ENCODE peak calls at places on chromosomes 2 and 18, in eight cellular contexts. R, N, O, D, V, A, F and J are unnamed samples.

GRCh38 chr2:143468341-143468888 is 339.2 kb downstream of the ARHGAP15 start:
- DNase-seq in R (no peak), N (no peak), O (no peak), D (no peak), V (no peak), A (no peak), F (no peak), J (no peak)

GRCh38 chr2:109178974-109179373 is 50.0 kb downstream of the SH3RF3 start:
- DNase-seq in R (no peak), N (no peak), O (no peak), D (no peak), V (no peak), A (no peak), F (no peak), J (no peak)

GRCh38 chr2:26757873-26758789 is 6.0 kb upstream of the SLC35F6 start:
- DNase-seq in R (no peak), N (no peak), O (peak), D (no peak), V (no peak), A (peak), F (no peak), J (peak)

GRCh38 chr2:112045446-112046014 is 9.5 kb upstream of the TMEM87B start:
- DNase-seq in R (no peak), N (no peak), O (no peak), D (no peak), V (no peak), A (no peak), F (no peak), J (no peak)

GRCh38 chr2:120921457-120921856 is 185.8 kb downstream of the GLI2 start:
- DNase-seq in R (no peak), N (no peak), O (no peak), D (no peak), V (no peak), A (no peak), F (no peak), J (no peak)

GRCh38 chr2:181998045-181998444 is 12.4 kb downstream of the PPP1R1C start:
- DNase-seq in R (no peak), N (no peak), O (no peak), D (no peak), V (no peak), A (no peak), F (no peak), J (no peak)

GRCh38 chr2:197092431-197092830 is 165.9 kb upstream of the PGAP1 start:
- DNase-seq in R (no peak), N (peak), O (peak), D (no peak), V (no peak), A (peak), F (no peak), J (no peak)

GRCh38 chr2:54432181-54433020 is 23.7 kb upstream of the SPTBN1 start:
- DNase-seq in R (no peak), N (no peak), O (no peak), D (peak), V (no peak), A (no peak), F (no peak), J (no peak)

GRCh38 chr18:74281011-74281638 is 10.6 kb downstream of the CYB5A start:
- DNase-seq in R (no peak), N (no peak), O (no peak), D (no peak), V (no peak), A (no peak), F (no peak), J (no peak)

GRCh38 chr2:57809230-57809629 is 237.4 kb upstream of the VRK2 start:
- DNase-seq in R (no peak), N (no peak), O (no peak), D (no peak), V (no peak), A (no peak), F (no peak), J (no peak)

GRCh38 chr2:51013060-51013746 is 18.7 kb downstream of the NRXN1 start:
- DNase-seq in R (no peak), N (peak), O (no peak), D (peak), V (no peak), A (no peak), F (no peak), J (no peak)

GRCh38 chr2:114699423-114699944 is 257.0 kb downstream of the DPP10 start:
- DNase-seq in R (no peak), N (no peak), O (no peak), D (no peak), V (no peak), A (no peak), F (no peak), J (no peak)

GRCh38 chr2:100239513-100240210 is 82.6 kb downstream of the LONRF2 start:
- DNase-seq in R (no peak), N (no peak), O (no peak), D (no peak), V (no peak), A (no peak), F (no peak), J (no peak)

GRCh38 chr2:1556776-1557466 is 143.7 kb downstream of the TPO start:
- DNase-seq in R (no peak), N (no peak), O (no peak), D (no peak), V (no peak), A (peak), F (no peak), J (peak)

GRCh38 chr2:142325870-142326269 is 195.1 kb upstream of the LRP1B start:
- DNase-seq in R (no peak), N (peak), O (no peak), D (no peak), V (no peak), A (no peak), F (no peak), J (no peak)

GRCh38 chr2:40809156-40809555 is 357.3 kb upstream of the SLC8A1 start:
- DNase-seq in R (no peak), N (no peak), O (no peak), D (no peak), V (no peak), A (no peak), F (no peak), J (no peak)

GRCh38 chr2:31704561-31705212 is 123.9 kb upstream of the SRD5A2 start:
- DNase-seq in R (no peak), N (no peak), O (no peak), D (no peak), V (no peak), A (no peak), F (no peak), J (no peak)

GRCh38 chr18:37567994-37568359 is 2.4 kb upstream of the CELF4 start:
- DNase-seq in R (no peak), N (no peak), O (no peak), D (no peak), V (no peak), A (no peak), F (no peak), J (no peak)

GRCh38 chr18:59627414-59627813 is 69.8 kb downstream of the CCBE1 start:
- DNase-seq in R (no peak), N (no peak), O (no peak), D (no peak), V (no peak), A (no peak), F (no peak), J (no peak)

GRCh38 chr18:63253428-63254372 is 65.9 kb downstream of the BCL2 start:
- DNase-seq in R (no peak), N (no peak), O (no peak), D (no peak), V (no peak), A (no peak), F (no peak), J (peak)

GRCh38 chr2:46704593-46704992 is 211.0 kb downstream of the MCFD2 start:
- DNase-seq in R (no peak), N (no peak), O (no peak), D (no peak), V (no peak), A (no peak), F (no peak), J (no peak)

GRCh38 chr18:49399003-49399402 is 61.4 kb downstream of the DYM start:
- DNase-seq in R (no peak), N (no peak), O (no peak), D (no peak), V (no peak), A (no peak), F (no peak), J (peak)

GRCh38 chr2:173109253-173110188 is 33.9 kb downstream of the MAP3K20 start:
- DNase-seq in R (no peak), N (no peak), O (peak), D (no peak), V (no peak), A (peak), F (no peak), J (peak)

GRCh38 chr2:241505086-241505780 is 3.2 kb downstream of the STK25 start:
- DNase-seq in R (no peak), N (no peak), O (no peak), D (no peak), V (no peak), A (no peak), F (no peak), J (no peak)

GRCh38 chr2:205235434-205235833 is 446.9 kb upstream of the NRP2 start:
- DNase-seq in R (no peak), N (no peak), O (no peak), D (no peak), V (no peak), A (no peak), F (no peak), J (peak)

GRCh38 chr2:14999114-14999661 is 366.7 kb downstream of the LRATD1 start:
- DNase-seq in R (no peak), N (no peak), O (no peak), D (no peak), V (no peak), A (no peak), F (no peak), J (no peak)

GRCh38 chr2:218834685-218835084 is 3.1 kb upstream of the PRKAG3 start:
- DNase-seq in R (no peak), N (no peak), O (no peak), D (no peak), V (no peak), A (no peak), F (no peak), J (no peak)

GRCh38 chr2:159849160-159849813 is 51.3 kb upstream of the CD302 start:
- DNase-seq in R (no peak), N (no peak), O (no peak), D (no peak), V (no peak), A (no peak), F (no peak), J (no peak)

GRCh38 chr2:109419960-109420370 is 193.8 kb downstream of the SEPTIN10 start:
- DNase-seq in R (no peak), N (no peak), O (peak), D (no peak), V (no peak), A (peak), F (no peak), J (peak)

GRCh38 chr2:98058191-98058975 is 28.6 kb upstream of the VWA3B start:
- DNase-seq in R (no peak), N (no peak), O (no peak), D (no peak), V (no peak), A (no peak), F (no peak), J (peak)

GRCh38 chr2:43220229-43220981 is 6.0 kb downstream of the ZFP36L2 start:
- DNase-seq in R (peak), N (no peak), O (no peak), D (no peak), V (no peak), A (no peak), F (no peak), J (no peak)

GRCh38 chr2:64881037-64881492 is 108.1 kb upstream of the SLC1A4 start:
- DNase-seq in R (peak), N (no peak), O (no peak), D (no peak), V (no peak), A (no peak), F (no peak), J (no peak)